ENCODE peak calls at places on chromosome 5, in eight cellular contexts. M, G, C, L, J, K, R and D are unnamed samples.
A peak's percentile ranks its signal among the peaks of the same experiment; 100 is the strongest.

GRCh38 chr5:116939641-116940040 is 365.0 kb upstream of the SEMA6A start:
- DNase-seq in M (no peak), C (no peak), J (no peak), K (no peak), L (no peak), R (no peak), G (no peak), D (no peak)

GRCh38 chr5:1886634-1887399 is 4.1 kb upstream of the IRX4 start:
- DNase-seq in R (no peak), K (no peak), J (no peak), M (no peak), G (no peak), L (no peak), C (no peak), D (no peak)

GRCh38 chr5:148910686-148911361 is 84.4 kb downstream of the ADRB2 start:
- DNase-seq in C (no peak), R (peak; percentile 19), M (no peak), K (no peak), J (no peak), G (no peak), L (no peak), D (no peak)

GRCh38 chr5:129014185-129014584 is 48.9 kb downstream of the SLC27A6 start:
- DNase-seq in R (no peak), M (no peak), K (no peak), L (no peak), G (no peak), C (no peak), J (no peak), D (no peak)

GRCh38 chr5:83924171-83924570 is 203.5 kb upstream of the HAPLN1 start:
- DNase-seq in G (no peak), J (no peak), K (no peak), C (no peak), M (no peak), R (peak; percentile 65), L (no peak), D (no peak)

GRCh38 chr5:87741891-87742290 is 329.2 kb upstream of the CCNH start:
- DNase-seq in G (no peak), L (no peak), M (no peak), K (no peak), J (no peak), C (no peak), R (no peak), D (no peak)

GRCh38 chr5:138706655-138707480 is 46.4 kb upstream of the CTNNA1 start:
- DNase-seq in G (no peak), K (no peak), R (peak; percentile 86), L (no peak), M (peak; percentile 14), J (no peak), C (no peak), D (no peak)

GRCh38 chr5:54385994-54386393 is 69.5 kb upstream of the HSPB3 start:
- DNase-seq in G (no peak), C (no peak), R (peak; percentile 70), L (no peak), K (no peak), J (no peak), M (no peak), D (no peak)

GRCh38 chr5:34538026-34538672 is 118.0 kb upstream of the RAI14 start:
- DNase-seq in R (no peak), J (peak; percentile 41), L (no peak), M (peak; percentile 34), G (no peak), C (no peak), K (no peak), D (no peak)

GRCh38 chr5:73499187-73499586 is 945 bp downstream of the BTF3 start:
- DNase-seq in G (no peak), R (no peak), L (no peak), K (no peak), C (no peak), M (peak; percentile 27), J (no peak), D (no peak)

GRCh38 chr5:163379298-163380155 is 57.9 kb upstream of the CCNG1 start:
- DNase-seq in K (no peak), G (no peak), J (no peak), L (no peak), R (peak; percentile 87), C (no peak), M (peak; percentile 83), D (peak; percentile 67)

GRCh38 chr5:139651863-139652787 is 4.0 kb downstream of the CXXC5 start:
- DNase-seq in C (no peak), L (peak; percentile 55), M (peak; percentile 72), K (peak; percentile 92), J (peak; percentile 93), R (peak; percentile 89), G (no peak), D (no peak)

GRCh38 chr5:73531356-73531755 is 33.1 kb downstream of the BTF3 start:
- DNase-seq in J (no peak), R (no peak), C (no peak), M (no peak), K (no peak), L (no peak), G (no peak), D (no peak)

GRCh38 chr5:36491860-36492259 is 114.5 kb upstream of the SLC1A3 start:
- DNase-seq in G (no peak), K (no peak), L (no peak), C (no peak), R (no peak), M (no peak), J (no peak), D (no peak)

GRCh38 chr5:114726126-114726525 is 364.3 kb downstream of the KCNN2 start:
- DNase-seq in K (no peak), C (no peak), M (no peak), L (no peak), G (no peak), R (peak; percentile 6), J (no peak), D (no peak)

GRCh38 chr5:102903074-102903871 is 148.2 kb downstream of the PAM start:
- DNase-seq in C (no peak), M (peak; percentile 15), K (no peak), L (no peak), J (no peak), G (no peak), R (peak; percentile 22), D (no peak)

GRCh38 chr5:180281706-180282105 is 10.2 kb downstream of the MAPK9 start:
- DNase-seq in C (no peak), J (no peak), G (no peak), M (no peak), K (no peak), L (no peak), R (no peak), D (no peak)

GRCh38 chr5:9382511-9382910 is 163.4 kb downstream of the SEMA5A start:
- DNase-seq in R (no peak), C (no peak), G (no peak), M (no peak), J (no peak), L (no peak), K (no peak), D (no peak)

GRCh38 chr5:141234109-141234508 is 11.0 kb downstream of the PCDHB14 start:
- DNase-seq in K (no peak), J (no peak), G (no peak), M (peak; percentile 45), C (no peak), R (no peak), L (no peak), D (no peak)

GRCh38 chr5:77985247-77985646 is 209.1 kb upstream of the TBCA start:
- DNase-seq in M (no peak), K (no peak), J (no peak), C (no peak), R (no peak), L (no peak), G (no peak), D (no peak)

GRCh38 chr5:176157656-176158055 is 80.6 kb upstream of the SIMC1 start:
- DNase-seq in C (no peak), J (no peak), M (no peak), R (peak; percentile 12), K (no peak), G (no peak), L (no peak), D (no peak)

GRCh38 chr5:132472431-132472830 is 18.1 kb downstream of the IRF1 start:
- DNase-seq in C (no peak), M (no peak), K (no peak), L (no peak), G (no peak), R (no peak), J (no peak), D (no peak)

GRCh38 chr5:138833095-138833494 is 42.0 kb downstream of the LRRTM2 start:
- DNase-seq in L (no peak), J (no peak), G (no peak), C (no peak), R (no peak), K (no peak), M (no peak), D (no peak)

GRCh38 chr5:42547146-42547545 is 123.9 kb downstream of the GHR start:
- DNase-seq in J (no peak), G (no peak), M (peak; percentile 61), C (no peak), L (no peak), R (peak; percentile 8), K (no peak), D (no peak)

GRCh38 chr5:111582962-111583669 is 70.8 kb upstream of the STARD4 start:
- DNase-seq in J (no peak), M (no peak), R (peak; percentile 98), K (no peak), C (no peak), G (no peak), L (no peak), D (no peak)

GRCh38 chr5:37738057-37738691 is 101.7 kb downstream of the GDNF start:
- DNase-seq in K (peak; percentile 47), G (no peak), C (peak; percentile 35), R (peak; percentile 97), M (peak; percentile 43), L (no peak), J (peak; percentile 73), D (no peak)

GRCh38 chr5:1220351-1220750 is 4.8 kb upstream of the SLC6A18 start:
- DNase-seq in C (no peak), J (no peak), R (no peak), M (no peak), L (no peak), G (no peak), K (no peak), D (no peak)

GRCh38 chr5:142014911-142015584 is 2.2 kb upstream of the GNPDA1 start:
- DNase-seq in G (no peak), K (peak; percentile 78), R (peak; percentile 69), M (peak; percentile 87), L (peak; percentile 25), C (peak; percentile 49), J (peak; percentile 68), D (peak; percentile 24)

GRCh38 chr5:61450170-61450815 is 118.2 kb downstream of the ZSWIM6 start:
- DNase-seq in C (no peak), K (no peak), G (no peak), L (no peak), M (peak; percentile 60), J (no peak), R (peak; percentile 80), D (no peak)

GRCh38 chr5:40572947-40573346 is 106.8 kb upstream of the PTGER4 start:
- DNase-seq in L (no peak), J (no peak), K (no peak), G (no peak), C (no peak), M (no peak), R (peak; percentile 48), D (no peak)

GRCh38 chr5:5025774-5026406 is 114.2 kb upstream of the ADAMTS16 start:
- DNase-seq in K (peak; percentile 12), G (no peak), M (peak; percentile 73), R (no peak), J (peak; percentile 71), L (no peak), C (no peak), D (no peak)